ENCODE peak calls at places on chromosomes 11 and 22, in five cellular contexts. G is anterior cingulate cortex, A is Calu3, H is hypothalamus, T is HEK293T. J is an unnamed sample.

GRCh38 chr11:1299621-1300020 is 9.8 kb downstream of the TOLLIP start:
- DNase-seq in G (no peak), A (no peak), H (no peak), T (no peak), J (no peak)

GRCh38 chr22:38135133-38135706 is 24.7 kb upstream of the BAIAP2L2 start:
- DNase-seq in G (no peak), A (peak; percentile 75), H (no peak), T (no peak), J (no peak)

GRCh38 chr11:33234397-33235168 is 22.6 kb upstream of the HIPK3 start:
- DNase-seq in G (no peak), A (no peak), H (no peak), T (no peak), J (no peak)

GRCh38 chr11:75602916-75603315 is 40.9 kb downstream of the SERPINH1 start:
- DNase-seq in G (no peak), A (no peak), H (no peak), T (no peak), J (no peak)

GRCh38 chr22:29334148-29334547 is 18.7 kb upstream of the RASL10A start:
- DNase-seq in G (no peak), A (no peak), H (no peak), T (no peak), J (no peak)

GRCh38 chr22:17638182-17638431 is 450 bp upstream of the BCL2L13 start:
- DNase-seq in G (no peak), A (no peak), H (no peak), T (peak; percentile 67), J (peak; percentile 61)

GRCh38 chr22:40044870-40045834 is 50.4 kb downstream of the FAM83F start:
- DNase-seq in G (peak; percentile 26), A (peak; percentile 71), H (no peak), T (peak; percentile 66), J (no peak)

GRCh38 chr11:35664977-35665441 is 2.4 kb downstream of the TRIM44 start:
- DNase-seq in G (no peak), A (no peak), H (no peak), T (no peak), J (no peak)

GRCh38 chr11:68031136-68031459 is 617 bp downstream of the NDUFS8 start:
- DNase-seq in G (no peak), A (no peak), H (no peak), T (no peak), J (no peak)

GRCh38 chr11:64298966-64299846 is 952 bp upstream of the CATSPERZ start:
- DNase-seq in G (peak; percentile 68), A (peak; percentile 39), H (peak; percentile 34), T (no peak), J (peak; percentile 79)

J was measured in head of caudate nucleus.